ENCODE peak calls at places on chromosomes 2 and 18, in eight cellular contexts. A is iPS-NIHi11; X is stimulated activated CD8-positive, alpha-beta memory T cell treated with anti-CD3 and anti-CD28 coated beads, Interleukin-7, amount 100 ng/mL, for 24 hours; U is T-helper 1 cell; M is stimulated activated CD4-positive, alpha-beta T cell treated with anti-CD3 and anti-CD28 coated beads, Interleukin-4, amount 100 ng/mL, for 24 hours; J is RKO; W is foreskin fibroblast; N is iPS DF 19.7. V is an unnamed sample.

GRCh38 chr18:31498450-31499156 is 626 bp downstream of the DSG2 start:
- DNase-seq in A (peak), X (no peak), U (no peak), M (no peak), J (peak), W (no peak), N (no peak), V (no peak)

GRCh38 chr2:234949762-234950434 is 1.9 kb upstream of the SH3BP4 start:
- DNase-seq in A (no peak), X (no peak), U (no peak), M (no peak), J (no peak), W (peak), N (no peak), V (no peak)

GRCh38 chr2:80059381-80059907 is 245.1 kb downstream of the LRRTM1 start:
- DNase-seq in A (no peak), X (no peak), U (no peak), M (no peak), J (no peak), W (no peak), N (no peak), V (no peak)

GRCh38 chr2:19474128-19474527 is 115.7 kb upstream of the OSR1 start:
- DNase-seq in A (no peak), X (no peak), U (peak), M (peak), J (no peak), W (peak), N (no peak), V (peak)

GRCh38 chr2:71303849-71304248 is 27.7 kb upstream of the ZNF638 start:
- DNase-seq in A (no peak), X (no peak), U (no peak), M (no peak), J (no peak), W (no peak), N (no peak), V (no peak)

GRCh38 chr2:67290451-67290991 is 106.6 kb upstream of the ETAA1 start:
- DNase-seq in A (no peak), X (no peak), U (no peak), M (no peak), J (peak), W (peak), N (no peak), V (no peak)

GRCh38 chr2:96225016-96225533 is 16.4 kb upstream of the STARD7 start:
- DNase-seq in A (no peak), X (no peak), U (no peak), M (no peak), J (no peak), W (no peak), N (no peak), V (no peak)

GRCh38 chr2:218033590-218034496 is 31.0 kb upstream of the TNS1 start:
- DNase-seq in A (peak), X (no peak), U (no peak), M (no peak), J (no peak), W (no peak), N (no peak), V (no peak)

GRCh38 chr2:201579536-201579935 is 63.8 kb downstream of the TMEM237 start:
- DNase-seq in A (no peak), X (no peak), U (no peak), M (no peak), J (no peak), W (no peak), N (no peak), V (no peak)

GRCh38 chr2:221573430-221574230 is 1.5 kb upstream of the EPHA4 start:
- DNase-seq in A (peak), X (peak), U (peak), M (peak), J (peak), W (peak), N (no peak), V (peak)

GRCh38 chr2:237689569-237690131 is 62.3 kb downstream of the LRRFIP1 start:
- DNase-seq in A (no peak), X (no peak), U (no peak), M (no peak), J (no peak), W (peak), N (no peak), V (no peak)

GRCh38 chr2:120320318-120320851 is 25.6 kb upstream of the INHBB start:
- DNase-seq in A (no peak), X (no peak), U (no peak), M (no peak), J (no peak), W (no peak), N (no peak), V (no peak)

GRCh38 chr2:68385232-68385906 is 20.3 kb downstream of the PLEK start:
- DNase-seq in A (no peak), X (no peak), U (no peak), M (peak), J (peak), W (no peak), N (no peak), V (no peak)

GRCh38 chr2:176092270-176093144 is at the start of gene HOXD13:
- DNase-seq in A (peak), X (no peak), U (no peak), M (no peak), J (no peak), W (peak), N (no peak), V (no peak)

GRCh38 chr18:47323158-47323557 is 71.7 kb upstream of the SKOR2 start:
- DNase-seq in A (no peak), X (no peak), U (no peak), M (no peak), J (peak), W (peak), N (no peak), V (no peak)

GRCh38 chr2:217277646-217278048 is 417.8 kb upstream of the TNP1 start:
- DNase-seq in A (no peak), X (no peak), U (no peak), M (no peak), J (peak), W (peak), N (no peak), V (no peak)

GRCh38 chr2:132621131-132621875 is 48.7 kb downstream of the LYPD1 start:
- DNase-seq in A (no peak), X (no peak), U (no peak), M (no peak), J (no peak), W (no peak), N (no peak), V (no peak)

GRCh38 chr18:7608174-7608550 is 41.0 kb downstream of the PTPRM start:
- DNase-seq in A (no peak), X (no peak), U (no peak), M (no peak), J (no peak), W (peak), N (no peak), V (no peak)

GRCh38 chr2:6917761-6918421 is 679 bp downstream of the RNF144A start:
- DNase-seq in A (no peak), X (no peak), U (no peak), M (no peak), J (no peak), W (peak), N (no peak), V (no peak)

GRCh38 chr2:106789185-106789584 is 96.8 kb downstream of the ST6GAL2 start:
- DNase-seq in A (no peak), X (no peak), U (no peak), M (no peak), J (peak), W (no peak), N (peak), V (no peak)

GRCh38 chr2:12579018-12579417 is 137.7 kb upstream of the TRIB2 start:
- DNase-seq in A (no peak), X (no peak), U (no peak), M (no peak), J (no peak), W (no peak), N (no peak), V (no peak)

GRCh38 chr18:13614701-13615288 is 111.6 kb downstream of the FAM210A start:
- DNase-seq in A (no peak), X (no peak), U (no peak), M (no peak), J (no peak), W (no peak), N (no peak), V (no peak)

GRCh38 chr18:45110577-45111506 is 430.2 kb downstream of the SETBP1 start:
- DNase-seq in A (no peak), X (no peak), U (no peak), M (no peak), J (no peak), W (peak), N (no peak), V (no peak)

GRCh38 chr18:3671181-3671580 is 221.2 kb downstream of the TGIF1 start:
- DNase-seq in A (no peak), X (no peak), U (no peak), M (no peak), J (no peak), W (no peak), N (no peak), V (no peak)

GRCh38 chr2:169225233-169225750 is 137.0 kb downstream of the LRP2 start:
- DNase-seq in A (no peak), X (no peak), U (no peak), M (no peak), J (no peak), W (no peak), N (no peak), V (no peak)

GRCh38 chr2:185833864-185834263 is 95.3 kb downstream of the FSIP2 start:
- DNase-seq in A (no peak), X (no peak), U (no peak), M (no peak), J (no peak), W (no peak), N (no peak), V (no peak)

GRCh38 chr2:33131108-33131507 is 184.4 kb downstream of the LTBP1 start:
- DNase-seq in A (no peak), X (no peak), U (no peak), M (no peak), J (no peak), W (peak), N (no peak), V (no peak)

GRCh38 chr2:86186431-86186830 is 8.8 kb downstream of the IMMT start:
- DNase-seq in A (no peak), X (no peak), U (no peak), M (no peak), J (no peak), W (no peak), N (no peak), V (no peak)

GRCh38 chr2:44649426-44649825 is 287.7 kb downstream of the CAMKMT start:
- DNase-seq in A (no peak), X (no peak), U (no peak), M (no peak), J (no peak), W (no peak), N (no peak), V (no peak)

GRCh38 chr2:66389651-66390131 is 45.2 kb upstream of the MEIS1 start:
- DNase-seq in A (no peak), X (no peak), U (no peak), M (no peak), J (no peak), W (no peak), N (no peak), V (no peak)

GRCh38 chr2:239871481-239872435 is 153.4 kb downstream of the NDUFA10 start:
- DNase-seq in A (no peak), X (no peak), U (no peak), M (no peak), J (no peak), W (no peak), N (no peak), V (no peak)

V was measured in naive thymus-derived CD8-positive, alpha-beta T cell.